ENCODE peak calls at places on chromosomes 11 and 22, in eight cellular contexts. H is uterus, U is IMR-90, E is fibroblast of lung, K is lung, Y is DND-41, O is body of pancreas, W is ascending aorta. D is an unnamed sample.

GRCh38 chr11:119359365-119360229 is 13.1 kb upstream of the MFRP start:
- DNase-seq in H (no peak), U (no peak), E (no peak), K (no peak), Y (no peak), O (no peak), W (no peak), D (no peak)

GRCh38 chr22:31107206-31108118 is at the start of gene SELENOM:
- DNase-seq in H (peak), U (peak), E (peak), K (peak), Y (peak), O (peak), W (peak), D (peak)

GRCh38 chr22:45877036-45877380 is 100.0 kb downstream of the WNT7B start:
- DNase-seq in H (no peak), U (no peak), E (no peak), K (no peak), Y (no peak), O (no peak), W (peak), D (no peak)

GRCh38 chr11:115207166-115207591 is 297.0 kb downstream of the CADM1 start:
- DNase-seq in H (no peak), U (no peak), E (no peak), K (no peak), Y (no peak), O (no peak), W (no peak), D (no peak)

GRCh38 chr22:46043816-46044717 is 67.1 kb upstream of the WNT7B start:
- DNase-seq in H (peak), U (no peak), E (no peak), K (no peak), Y (peak), O (peak), W (peak), D (no peak)

GRCh38 chr11:117900720-117901440 is 24.4 kb upstream of the FXYD6 start:
- DNase-seq in H (peak), U (no peak), E (no peak), K (no peak), Y (peak), O (no peak), W (no peak), D (no peak)

GRCh38 chr11:123475478-123475877 is 45.4 kb downstream of the GRAMD1B start:
- DNase-seq in H (no peak), U (peak), E (peak), K (no peak), Y (no peak), O (no peak), W (no peak), D (no peak)

GRCh38 chr11:118572075-118572913 is at the start of gene ARCN1:
- DNase-seq in H (peak), U (peak), E (peak), K (peak), Y (peak), O (peak), W (peak), D (peak)

GRCh38 chr11:62931501-62932278 is 10.5 kb upstream of the CHRM1 start:
- DNase-seq in H (no peak), U (no peak), E (no peak), K (no peak), Y (no peak), O (no peak), W (no peak), D (no peak)

GRCh38 chr11:116180806-116181600 is 591.8 kb downstream of the BUD13 start:
- DNase-seq in H (peak), U (no peak), E (no peak), K (no peak), Y (no peak), O (no peak), W (no peak), D (no peak)

GRCh38 chr11:106286881-106287504 is 209.5 kb downstream of the AASDHPPT start:
- DNase-seq in H (no peak), U (no peak), E (no peak), K (no peak), Y (no peak), O (no peak), W (no peak), D (no peak)

GRCh38 chr11:126112547-126112946 is 49.9 kb upstream of the CDON start:
- DNase-seq in H (peak), U (no peak), E (peak), K (no peak), Y (no peak), O (no peak), W (peak), D (peak)

GRCh38 chr11:36292311-36292722 is 3.1 kb upstream of the COMMD9 start:
- DNase-seq in H (no peak), U (peak), E (peak), K (no peak), Y (peak), O (no peak), W (no peak), D (no peak)

GRCh38 chr11:12158926-12159325 is 48.5 kb downstream of the MICAL2 start:
- DNase-seq in H (no peak), U (peak), E (peak), K (no peak), Y (no peak), O (no peak), W (peak), D (no peak)

GRCh38 chr11:66617148-66617814 is 851 bp downstream of the RBM14 start:
- DNase-seq in H (no peak), U (no peak), E (no peak), K (no peak), Y (no peak), O (peak), W (peak), D (no peak)

GRCh38 chr11:73152086-73152853 is 10.2 kb upstream of the FCHSD2 start:
- DNase-seq in H (no peak), U (no peak), E (no peak), K (no peak), Y (no peak), O (no peak), W (peak), D (no peak)

GRCh38 chr11:37371346-37371970 is 773.4 kb upstream of the RAG2 start:
- DNase-seq in H (no peak), U (no peak), E (peak), K (no peak), Y (no peak), O (no peak), W (no peak), D (no peak)

DNA sequence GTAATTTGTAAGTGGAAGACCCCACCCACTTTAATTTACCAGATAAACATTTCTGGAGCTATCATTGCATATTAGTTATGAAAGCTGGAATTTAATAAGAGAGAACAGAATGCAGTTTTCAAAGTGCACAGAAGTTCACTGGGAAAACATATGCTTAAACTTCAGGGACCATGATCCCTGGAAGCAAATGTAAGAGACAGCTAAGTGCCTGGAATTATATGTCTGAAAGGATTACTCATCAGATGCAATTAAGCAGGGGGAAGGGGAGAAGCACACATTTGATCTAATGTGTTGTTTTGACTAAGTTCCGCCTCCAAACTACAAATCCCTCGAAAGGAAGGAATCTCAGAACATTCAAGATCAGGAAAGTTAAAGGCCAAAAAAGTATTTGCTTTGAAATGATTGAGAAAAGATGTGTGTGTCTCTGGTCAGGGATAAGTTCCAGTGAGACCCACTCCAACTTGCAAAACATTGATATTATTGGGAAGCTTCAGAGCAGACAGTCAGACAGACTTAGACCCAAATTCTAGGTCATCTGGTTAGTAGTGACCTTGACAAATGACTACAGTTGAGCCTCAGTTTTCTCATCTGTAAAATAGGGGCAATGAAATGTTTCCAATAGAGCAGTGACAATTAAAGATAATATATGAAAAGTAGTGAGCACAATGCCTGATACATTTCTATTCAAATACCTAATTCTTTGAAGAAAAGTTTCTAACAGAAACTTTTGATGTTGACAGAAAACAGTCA is 147.6 kb downstream of the ME3 start:
- DNase-seq in H (no peak), U (peak), E (peak), K (no peak), Y (no peak), O (no peak), W (no peak), D (no peak)
- H3K4me3 ChIP-seq in H (no peak), U (peak), E (no peak), K (no peak), Y (no peak), O (no peak), W (no peak), D (no peak)

DNA sequence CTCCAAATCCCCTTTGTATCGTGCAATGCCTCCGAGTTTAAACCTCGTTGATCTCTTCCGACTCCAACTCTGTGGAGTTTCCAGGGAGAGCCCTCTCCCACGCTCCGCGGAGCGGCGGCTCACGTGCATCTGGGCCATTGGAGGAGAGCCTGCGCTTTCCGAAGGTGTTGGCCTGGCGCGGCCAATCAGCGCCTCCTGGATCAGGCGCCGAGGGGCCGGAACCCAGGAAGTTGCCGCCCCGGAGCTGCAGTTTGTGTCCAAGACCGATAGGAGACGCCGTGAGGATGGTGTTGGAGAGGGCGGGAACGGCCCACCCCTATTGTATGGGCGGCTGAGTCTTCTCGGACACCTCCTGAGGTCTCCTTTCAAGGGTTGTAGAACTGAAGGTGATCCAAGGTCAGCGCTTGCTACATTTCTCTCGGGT is 1.6 kb downstream of the ADAMTS15 start:
- DNase-seq in H (peak), U (peak), E (peak), K (peak), Y (no peak), O (peak), W (peak), D (no peak)
- TF ChIP-seq CTCF in H (peak), U (peak), E (peak), K (no peak), Y (no peak), O (peak), W (peak), D (peak)

GRCh38 chr22:43485717-43486116 is 73.9 kb downstream of the MPPED1 start:
- DNase-seq in H (no peak), U (no peak), E (no peak), K (no peak), Y (no peak), O (no peak), W (no peak), D (no peak)
- H3K4me3 ChIP-seq in H (no peak), U (no peak), E (no peak), K (no peak), Y (no peak), O (no peak), W (no peak), D (no peak)

GRCh38 chr11:61671527-61671926 is 8.7 kb upstream of the DAGLA start:
- DNase-seq in H (no peak), U (no peak), E (no peak), K (no peak), Y (no peak), O (peak), W (no peak), D (no peak)
- TF ChIP-seq CTCF in H (no peak), U (peak), E (peak), K (peak), Y (peak), O (peak), W (no peak), D (peak)

GRCh38 chr22:33896154-33896800 is 24.0 kb downstream of the LARGE1 start:
- DNase-seq in H (no peak), U (no peak), E (no peak), K (no peak), Y (no peak), O (no peak), W (no peak), D (no peak)
- H3K4me3 ChIP-seq in H (no peak), U (no peak), E (no peak), K (no peak), Y (no peak), O (no peak), W (no peak), D (no peak)

GRCh38 chr11:103619480-103619879 is 417.0 kb upstream of the DDI1 start:
- DNase-seq in H (no peak), U (no peak), E (no peak), K (no peak), Y (no peak), O (peak), W (no peak), D (no peak)
- TF ChIP-seq CTCF in H (no peak), U (no peak), E (peak), K (no peak), Y (peak), O (peak), W (no peak), D (peak)

GRCh38 chr22:28314959-28315358 is 364.7 kb downstream of the TTC28 start:
- DNase-seq in H (no peak), U (no peak), E (no peak), K (no peak), Y (no peak), O (no peak), W (no peak), D (no peak)
- H3K4me3 ChIP-seq in H (no peak), U (no peak), E (no peak), K (no peak), Y (no peak), O (no peak), W (no peak), D (no peak)

GRCh38 chr11:2109541-2110019 is 29.6 kb downstream of the IGF2 start:
- DNase-seq in H (no peak), U (no peak), E (peak), K (no peak), Y (no peak), O (no peak), W (no peak), D (no peak)
- TF ChIP-seq CTCF in H (no peak), U (no peak), E (no peak), K (no peak), Y (no peak), O (no peak), W (no peak), D (no peak)